ENCODE peak calls at places on chromosome 2, in seven cellular contexts. F is NCI-H2171 treated with DMSO at 0.1 percent for 48 hours; I is BJ; K is T-helper 2 cell treated with Interferon-gamma antibody and Interleukin-4, amounts not matched to agents 5 μg/mL and 100 μg/mL, for 36 hours; C is ELR; Q is heart left ventricle; B is stimulated activated CD4-positive, alpha-beta T cell treated with anti-CD3 and anti-CD28 coated beads, Interleukin-1b, Interleukin-23, amount 100 ng/mL, for 24 hours. N is an unnamed sample.

GRCh38 chr2:24917086-24917485 is 3.0 kb downstream of the ADCY3 start:
- DNase-seq in Q (no peak), K (peak), F (no peak), B (no peak), C (peak), I (no peak), N (no peak)

GRCh38 chr2:154849482-154849881 is 151.0 kb downstream of the KCNJ3 start:
- DNase-seq in Q (no peak), I (no peak), B (no peak), F (peak), K (no peak), C (no peak), N (no peak)

GRCh38 chr2:149000168-149000938 is 38.1 kb upstream of the LYPD6B start:
- DNase-seq in C (peak), F (no peak), I (no peak), K (no peak), Q (no peak), B (no peak), N (no peak)

GRCh38 chr2:215752436-215752835 is 260.9 kb downstream of the MREG start:
- DNase-seq in Q (no peak), K (no peak), C (no peak), I (no peak), F (no peak), B (no peak), N (no peak)

GRCh38 chr2:46073540-46074018 is 223.6 kb upstream of the EPAS1 start:
- DNase-seq in Q (no peak), C (peak), F (peak), K (peak), I (peak), B (no peak), N (no peak)

GRCh38 chr2:98634406-98635092 is 26.2 kb downstream of the UNC50 start:
- DNase-seq in I (no peak), Q (no peak), B (peak), K (peak), C (peak), F (peak), N (no peak)

GRCh38 chr2:88764850-88765153 is 73.3 kb downstream of the RPIA start:
- DNase-seq in C (no peak), I (no peak), F (no peak), K (no peak), B (no peak), Q (no peak), N (no peak)

GRCh38 chr2:239322414-239323086 is 78.3 kb downstream of the HDAC4 start:
- DNase-seq in I (peak), B (no peak), C (peak), F (no peak), Q (no peak), K (peak), N (no peak)

GRCh38 chr2:69693472-69694450 is 48.2 kb upstream of the ANXA4 start:
- DNase-seq in K (peak), Q (no peak), C (no peak), F (no peak), I (no peak), B (no peak), N (no peak)

GRCh38 chr2:145411493-145411892 is 891.6 kb upstream of the ZEB2 start:
- DNase-seq in B (no peak), F (no peak), K (peak), I (no peak), Q (no peak), C (no peak), N (no peak)

GRCh38 chr2:120014231-120014990 is 1.5 kb downstream of the EPB41L5 start:
- DNase-seq in Q (no peak), K (no peak), F (peak), C (peak), I (no peak), B (no peak), N (no peak)

GRCh38 chr2:50878256-50878655 is 153.7 kb downstream of the NRXN1 start:
- DNase-seq in C (no peak), I (no peak), F (no peak), K (no peak), B (no peak), Q (no peak), N (no peak)

GRCh38 chr2:211800001-211800400 is 738.6 kb downstream of the ERBB4 start:
- DNase-seq in B (no peak), C (no peak), F (no peak), K (no peak), Q (no peak), I (no peak), N (no peak)

GRCh38 chr2:70988726-70989648 is 5.7 kb downstream of the TEX261 start:
- DNase-seq in Q (no peak), B (no peak), F (no peak), C (no peak), I (no peak), K (no peak), N (peak)

GRCh38 chr2:25063876-25064660 is 22.2 kb downstream of the EFR3B start:
- DNase-seq in K (no peak), C (no peak), F (no peak), B (no peak), I (no peak), Q (no peak), N (no peak)

GRCh38 chr2:152555048-152555447 is 162.2 kb downstream of the PRPF40A start:
- DNase-seq in F (no peak), Q (no peak), B (no peak), I (no peak), C (peak), K (no peak), N (no peak)

GRCh38 chr2:216341151-216341550 is 31.1 kb downstream of the MARCHF4 start:
- DNase-seq in Q (peak), K (peak), B (no peak), C (no peak), F (peak), I (no peak), N (no peak)

GRCh38 chr2:238916875-238917590 is 69.1 kb downstream of the TWIST2 start:
- DNase-seq in Q (no peak), B (no peak), F (no peak), K (no peak), C (no peak), I (no peak), N (no peak)

GRCh38 chr2:68653538-68653982 is 10.2 kb downstream of the PROKR1 start:
- DNase-seq in I (no peak), K (peak), F (no peak), Q (no peak), C (peak), B (no peak), N (no peak)

GRCh38 chr2:238093181-238094140 is 6.7 kb upstream of the ESPNL start:
- DNase-seq in F (no peak), K (no peak), B (no peak), I (no peak), Q (no peak), C (no peak), N (no peak)

GRCh38 chr2:17662723-17663122 is 90.9 kb downstream of the SMC6 start:
- DNase-seq in B (no peak), C (no peak), F (no peak), I (no peak), K (no peak), Q (no peak), N (no peak)

GRCh38 chr2:191006997-191007604 is 6.9 kb downstream of the STAT1 start:
- DNase-seq in I (no peak), Q (no peak), B (no peak), F (no peak), K (no peak), C (no peak), N (no peak)

GRCh38 chr2:2922156-2922555 is 455.5 kb downstream of the EIPR1 start:
- DNase-seq in K (no peak), C (no peak), Q (no peak), B (no peak), I (no peak), F (no peak), N (no peak)

GRCh38 chr2:112924348-112924747 is 13.4 kb downstream of the IL37 start:
- DNase-seq in Q (no peak), K (no peak), C (no peak), F (no peak), B (no peak), I (no peak), N (no peak)

GRCh38 chr2:229974271-229974670 is 52.0 kb downstream of the FBXO36 start:
- DNase-seq in C (peak), K (no peak), B (no peak), Q (peak), F (no peak), I (peak), N (no peak)

GRCh38 chr2:26911911-26912861 is 58.3 kb upstream of the MAPRE3 start:
- DNase-seq in Q (no peak), I (no peak), K (no peak), C (no peak), F (peak), B (no peak), N (no peak)

GRCh38 chr2:28320371-28320770 is 72.3 kb upstream of the FOSL2 start:
- DNase-seq in F (no peak), B (no peak), K (no peak), I (no peak), Q (no peak), C (no peak), N (no peak)

N was measured in aorta.